ENCODE peak calls at places on chromosomes 1 and 21, in four cellular contexts. E is tibial nerve, X is psoas muscle, F is mammary epithelial cell. J is an unnamed sample. For H3K36me3, the result is how much of the 10 kb centered on the place peaks cover.

GRCh38 chr1:55848906-55849305 is 633.7 kb upstream of the USP24 start:
- DNase-seq in E (no peak), X (no peak), F (peak), J (peak)

GRCh38 chr1:54804471-54805132 is 3.5 kb upstream of the TTC22 start:
- DNase-seq in E (no peak), X (no peak), F (no peak), J (no peak)

GRCh38 chr1:94416901-94417701 is 1.1 kb upstream of the ABCD3 start:
- DNase-seq in E (peak), X (no peak), F (peak), J (peak)

GRCh38 chr1:45009956-45010854 is 919 bp downstream of the HECTD3 start:
- DNase-seq in E (no peak), X (no peak), F (peak), J (no peak)

GRCh38 chr1:14128096-14128495 is 428.1 kb downstream of the PRDM2 start:
- DNase-seq in E (no peak), X (no peak), F (no peak), J (no peak)

GRCh38 chr1:69121708-69122107 is 446.0 kb upstream of the LRRC7 start:
- DNase-seq in E (no peak), X (no peak), F (peak), J (no peak)

GRCh38 chr1:107277022-107277421 is 136.2 kb downstream of the NTNG1 start:
- DNase-seq in E (peak), X (no peak), F (peak), J (peak)

GRCh38 chr1:164739189-164739588 is 180.2 kb downstream of the PBX1 start:
- DNase-seq in E (no peak), X (no peak), F (no peak), J (no peak)

GRCh38 chr1:53134961-53135734 is 7.3 kb downstream of the SLC1A7 start:
- DNase-seq in E (no peak), X (no peak), F (no peak), J (peak)

GRCh38 chr21:46033410-46034404 is 52.1 kb downstream of the COL6A1 start:
- DNase-seq in E (no peak), X (no peak), F (no peak), J (no peak)

GRCh38 chr1:1783320-1783719 is 5.0 kb upstream of the NADK start:
- DNase-seq in E (no peak), X (peak), F (no peak), J (no peak)

GRCh38 chr1:234601217-234602017 is 8.6 kb downstream of the IRF2BP2 start:
- DNase-seq in E (no peak), X (no peak), F (peak), J (no peak)

GRCh38 chr1:6014130-6014999 is 22.1 kb upstream of the NPHP4 start:
- DNase-seq in E (no peak), X (peak), F (no peak), J (no peak)

GRCh38 chr1:15231714-15232201 is 15.3 kb upstream of the FHAD1 start:
- DNase-seq in E (no peak), X (no peak), F (peak), J (no peak)

GRCh38 chr1:183484254-183484653 is 12.0 kb downstream of the SMG7 start:
- DNase-seq in E (no peak), X (no peak), F (no peak), J (no peak)

GRCh38 chr1:197998110-197998509 is 80.9 kb downstream of the LHX9 start:
- DNase-seq in E (no peak), X (no peak), F (no peak), J (no peak)

GRCh38 chr1:35544976-35545375 is 12.2 kb downstream of the KIAA0319L start:
- DNase-seq in E (peak), X (peak), F (no peak), J (no peak)

GRCh38 chr1:41515131-41515678 is 30.7 kb upstream of the EDN2 start:
- DNase-seq in E (no peak), X (no peak), F (peak), J (no peak)

GRCh38 chr1:6602669-6603423 is at the start of gene KLHL21:
- DNase-seq in E (peak), X (peak), F (peak), J (peak)

GRCh38 chr1:161706483-161707347 is at the start of gene FCRLA:
- DNase-seq in E (no peak), X (no peak), F (peak), J (peak)

GRCh38 chr1:227728059-227728891 is 6.8 kb downstream of the JMJD4 start:
- DNase-seq in E (peak), X (peak), F (peak), J (peak)

GRCh38 chr1:42214447-42214871 is 49.9 kb upstream of the GUCA2A start:
- DNase-seq in E (peak), X (no peak), F (peak), J (peak)

GRCh38 chr1:34415140-34415539 is 238.4 kb downstream of the C1orf94 start:
- DNase-seq in E (no peak), X (no peak), F (no peak), J (no peak)

GRCh38 chr1:32509939-32510338 is 29.3 kb upstream of the ZBTB8A start:
- DNase-seq in E (no peak), X (no peak), F (no peak), J (no peak)

GRCh38 chr1:116435806-116436486 is 62.9 kb downstream of the ATP1A1 start:
- DNase-seq in E (no peak), X (no peak), F (no peak), J (no peak)

GRCh38 chr1:64766385-64766784 is 21.5 kb downstream of the RAVER2 start:
- DNase-seq in E (no peak), X (no peak), F (peak), J (no peak)

GRCh38 chr1:115771094-115771846 is 2.8 kb upstream of the CASQ2 start:
- DNase-seq in E (no peak), X (no peak), F (peak), J (no peak)

GRCh38 chr1:160108888-160109662 is 6.5 kb upstream of the ATP1A2 start:
- DNase-seq in E (peak), X (no peak), F (no peak), J (peak)

GRCh38 chr1:45282346-45282745 is 44.3 kb upstream of the HPDL start:
- DNase-seq in E (no peak), X (no peak), F (no peak), J (no peak)

GRCh38 chr1:239457491-239458488 is 71.4 kb downstream of the CHRM3 start:
- DNase-seq in E (no peak), X (no peak), F (no peak), J (no peak)

GRCh38 chr1:53450225-53450624 is 9.0 kb upstream of the DMRTB1 start:
- DNase-seq in E (no peak), X (no peak), F (no peak), J (no peak)

GRCh38 chr1:30912913-30913652 is 4.5 kb upstream of the SDC3 start:
- DNase-seq in E (peak), X (peak), F (no peak), J (no peak)

GRCh38 chr1:81635816-81636215 is 164.9 kb upstream of the ADGRL2 start:
- DNase-seq in E (no peak), X (no peak), F (no peak), J (peak)

GRCh38 chr1:68103006-68103545 is 52.6 kb upstream of the DIRAS3 start:
- DNase-seq in E (no peak), X (no peak), F (no peak), J (no peak)

DNA sequence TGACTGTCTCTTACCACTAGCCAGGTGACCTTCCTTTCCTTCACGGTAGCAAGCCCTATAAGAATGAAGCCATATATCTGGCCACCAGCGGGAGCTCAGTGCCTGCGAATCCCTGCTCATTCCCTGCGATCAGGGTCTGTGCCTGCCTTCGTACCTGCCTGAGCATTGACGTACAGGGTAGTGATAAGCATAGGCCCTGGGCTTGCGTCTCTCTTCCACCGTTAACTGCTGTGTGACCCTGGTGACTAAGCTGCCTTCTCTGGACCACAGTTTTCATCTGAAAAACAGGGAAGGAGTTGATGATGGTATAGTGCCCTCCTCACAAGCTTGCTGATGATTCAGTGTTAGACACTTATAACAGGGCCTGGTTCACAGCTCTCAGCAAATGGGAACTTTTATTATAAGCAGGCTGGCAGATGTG is 4.1 kb downstream of the ZC3H12A start:
- DNase-seq in E (no peak), X (no peak), F (peak), J (peak)
- H3K4me3 ChIP-seq in E (peak), X (peak), F (peak), J (peak)

GRCh38 chr1:150352883-150353282 is 11.1 kb upstream of the RPRD2 start:
- DNase-seq in E (no peak), X (no peak), F (no peak), J (no peak)
- H3K36me3 ChIP-seq in E (half or more), X (under half), F (under half), J (under half)

GRCh38 chr1:8086071-8086470 is 60.0 kb upstream of the ERRFI1 start:
- DNase-seq in E (no peak), X (no peak), F (no peak), J (no peak)

GRCh38 chr1:8082945-8083344 is 56.8 kb upstream of the ERRFI1 start:
- DNase-seq in E (no peak), X (no peak), F (no peak), J (peak)

GRCh38 chr1:8078176-8078671 is 52.1 kb upstream of the ERRFI1 start:
- DNase-seq in E (no peak), X (no peak), F (peak), J (peak)

GRCh38 chr1:8084913-8085312 is 58.8 kb upstream of the ERRFI1 start:
- DNase-seq in E (no peak), X (no peak), F (no peak), J (no peak)

DNA sequence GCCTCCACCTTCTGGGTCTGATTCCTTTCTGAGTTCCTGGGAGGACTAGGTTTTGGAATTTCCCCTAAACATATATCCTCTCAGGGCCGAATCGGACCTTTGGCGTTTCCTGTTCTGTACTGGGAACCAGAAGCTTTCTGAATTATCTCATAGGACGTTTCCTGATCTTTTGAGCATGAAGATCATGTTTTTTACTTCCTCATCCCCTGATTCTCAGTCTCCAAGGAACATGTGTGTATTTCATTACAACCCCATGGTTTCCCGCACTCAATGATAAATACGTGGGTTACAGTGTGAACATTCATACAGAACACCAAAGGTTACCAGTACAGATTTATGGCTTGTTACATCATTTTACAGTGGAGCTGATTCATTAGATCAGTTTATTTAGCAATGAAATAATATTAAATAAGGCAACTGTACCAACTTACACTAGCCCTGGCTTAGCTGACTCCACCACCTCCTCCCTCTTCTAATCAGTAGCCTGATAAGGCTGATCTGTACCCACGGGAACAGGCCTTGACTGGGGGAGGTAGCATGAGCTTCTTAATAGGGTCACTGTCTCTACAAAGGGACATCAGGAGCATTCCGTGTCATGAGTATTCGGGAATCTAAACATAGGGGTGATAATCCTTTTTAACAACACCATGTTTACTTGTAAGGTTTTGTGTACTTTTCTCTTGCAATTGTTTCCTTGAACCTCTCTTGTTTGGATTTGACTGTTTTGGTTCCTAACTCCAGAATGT is 57.8 kb upstream of the ERRFI1 start:
- DNase-seq in E (no peak), X (no peak), F (peak), J (peak)
- H3K27ac ChIP-seq in E (peak), X (peak), F (no peak), J (peak)

GRCh38 chr1:230584660-230585059 is 57.6 kb upstream of the COG2 start:
- DNase-seq in E (no peak), X (no peak), F (no peak), J (no peak)
- H3K4me3 ChIP-seq in E (no peak), X (no peak), F (no peak), J (no peak)

DNA sequence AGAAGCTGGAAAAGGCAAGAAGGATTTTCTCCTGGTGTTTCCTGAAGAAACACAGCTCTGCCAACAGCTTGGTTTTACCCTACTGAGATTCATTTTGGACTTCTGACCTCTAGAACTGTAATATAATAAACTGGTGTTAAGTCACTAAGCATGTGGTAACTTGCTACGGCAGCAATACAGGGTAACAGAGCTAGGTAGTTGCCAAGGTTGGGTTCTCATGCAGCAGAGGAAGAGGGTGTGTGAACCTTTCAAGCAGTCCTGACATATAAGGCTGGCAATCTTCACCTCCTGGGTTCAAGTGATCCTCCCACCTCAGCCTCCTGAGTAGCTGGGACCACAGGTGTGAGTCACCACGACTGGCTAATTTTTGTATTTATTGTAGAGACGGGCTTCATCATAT is 36.0 kb downstream of the GNG4 start:
- DNase-seq in E (no peak), X (no peak), F (peak), J (no peak)
- H3K36me3 ChIP-seq in E (under half), X (under half), F (under half), J (under half)

GRCh38 chr21:16353764-16354163 is 624.0 kb downstream of the USP25 start:
- DNase-seq in E (no peak), X (no peak), F (no peak), J (no peak)

GRCh38 chr21:16358784-16359183 is 629.0 kb downstream of the USP25 start:
- DNase-seq in E (no peak), X (no peak), F (no peak), J (no peak)

GRCh38 chr21:16363563-16363962 is 633.8 kb downstream of the USP25 start:
- DNase-seq in E (no peak), X (no peak), F (no peak), J (no peak)

GRCh38 chr21:16358021-16358420 is 628.2 kb downstream of the USP25 start:
- DNase-seq in E (no peak), X (no peak), F (no peak), J (no peak)
- H3K27ac ChIP-seq in E (no peak), X (no peak), F (no peak), J (no peak)

GRCh38 chr1:220928725-220929297 is 49.6 kb downstream of the HLX start:
- DNase-seq in E (no peak), X (no peak), F (no peak), J (no peak)
- H3K4me3 ChIP-seq in E (no peak), X (no peak), F (no peak), J (no peak)